ENCODE peak calls at places on chromosomes 5 and 9, in six cellular contexts. A is K562, Y is fibroblast of lung, O is mesendoderm, G is lower lobe of right lung, Q is aorta. N is an unnamed sample.

GRCh38 chr5:107274576-107274975 is 396.2 kb downstream of the EFNA5 start:
- DNase-seq in A (no peak), Y (peak; percentile 29), O (no peak), G (no peak), Q (no peak), N (no peak)

GRCh38 chr9:38620483-38621433 is at the start of gene ANKRD18A:
- DNase-seq in A (no peak), Y (peak; percentile 71), O (peak; percentile 98), G (peak; percentile 93), Q (peak; percentile 84), N (peak; percentile 91)

GRCh38 chr5:44603496-44604272 is 205.1 kb upstream of the MRPS30 start:
- DNase-seq in A (no peak), Y (no peak), O (peak; percentile 58), G (no peak), Q (no peak), N (no peak)

GRCh38 chr9:77752566-77752965 is 104.4 kb upstream of the GNA14 start:
- DNase-seq in A (no peak), Y (peak; percentile 99), O (no peak), G (no peak), Q (no peak), N (no peak)

GRCh38 chr9:34337404-34337803 is 8.0 kb downstream of the NUDT2 start:
- DNase-seq in A (no peak), Y (no peak), O (peak; percentile 27), G (no peak), Q (no peak), N (no peak)

GRCh38 chr5:74424162-74424868 is 216.2 kb downstream of the ENC1 start:
- DNase-seq in A (no peak), Y (peak; percentile 44), O (no peak), G (no peak), Q (no peak), N (no peak)

GRCh38 chr5:38551020-38552017 is 5.1 kb downstream of the LIFR start:
- DNase-seq in A (peak; percentile 18), Y (peak; percentile 60), O (peak; percentile 76), G (no peak), Q (no peak), N (peak; percentile 13)

GRCh38 chr9:4862506-4863250 is 69.9 kb downstream of the RCL1 start:
- DNase-seq in A (peak; percentile 81), Y (no peak), O (peak; percentile 14), G (no peak), Q (no peak), N (no peak)

GRCh38 chr5:5183192-5183699 is 43.1 kb downstream of the ADAMTS16 start:
- DNase-seq in A (no peak), Y (peak; percentile 39), O (peak; percentile 71), G (no peak), Q (no peak), N (no peak)

GRCh38 chr5:139371482-139372435 is 11.3 kb downstream of the SLC23A1 start:
- DNase-seq in A (no peak), Y (peak; percentile 76), O (no peak), G (no peak), Q (no peak), N (no peak)
- H3K27ac ChIP-seq in A (no peak overlapping the region), Y (no peak overlapping the region), O (no peak overlapping the region), G (no peak overlapping the region), Q (no peak overlapping the region), N (no peak overlapping the region)

GRCh38 chr5:56176155-56176798 is 56.9 kb downstream of the ANKRD55 start:
- DNase-seq in A (no peak), Y (no peak), O (no peak), G (no peak), Q (no peak), N (no peak)

GRCh38 chr5:56175465-56175864 is 57.7 kb downstream of the ANKRD55 start:
- DNase-seq in A (no peak), Y (peak; percentile 86), O (peak; percentile 95), G (no peak), Q (no peak), N (no peak)

GRCh38 chr5:56178823-56179222 is 54.3 kb downstream of the ANKRD55 start:
- DNase-seq in A (no peak), Y (no peak), O (no peak), G (no peak), Q (no peak), N (no peak)

GRCh38 chr5:56175028-56175427 is 58.1 kb downstream of the ANKRD55 start:
- DNase-seq in A (no peak), Y (no peak), O (no peak), G (no peak), Q (no peak), N (no peak)

GRCh38 chr5:56177134-56177533 is 56.0 kb downstream of the ANKRD55 start:
- DNase-seq in A (no peak), Y (no peak), O (no peak), G (no peak), Q (no peak), N (no peak)
- H3K27ac ChIP-seq in A (no peak overlapping the region), Y (no peak overlapping the region), O (no peak overlapping the region), G (peak overlapping the region; percentile 25), Q (no peak overlapping the region), N (no peak overlapping the region)

GRCh38 chr9:79573697-79573976 is 1.9 kb downstream of the TLE4 start:
- DNase-seq in A (no peak), Y (no peak), O (no peak), G (no peak), Q (no peak), N (peak; percentile 23)
- H3K27ac ChIP-seq in A (peak overlapping the region; percentile 41), Y (peak overlapping the region; percentile 86), O (no peak overlapping the region), G (peak overlapping the region; percentile 93), Q (no peak overlapping the region), N (peak overlapping the region; percentile 98)

DNA sequence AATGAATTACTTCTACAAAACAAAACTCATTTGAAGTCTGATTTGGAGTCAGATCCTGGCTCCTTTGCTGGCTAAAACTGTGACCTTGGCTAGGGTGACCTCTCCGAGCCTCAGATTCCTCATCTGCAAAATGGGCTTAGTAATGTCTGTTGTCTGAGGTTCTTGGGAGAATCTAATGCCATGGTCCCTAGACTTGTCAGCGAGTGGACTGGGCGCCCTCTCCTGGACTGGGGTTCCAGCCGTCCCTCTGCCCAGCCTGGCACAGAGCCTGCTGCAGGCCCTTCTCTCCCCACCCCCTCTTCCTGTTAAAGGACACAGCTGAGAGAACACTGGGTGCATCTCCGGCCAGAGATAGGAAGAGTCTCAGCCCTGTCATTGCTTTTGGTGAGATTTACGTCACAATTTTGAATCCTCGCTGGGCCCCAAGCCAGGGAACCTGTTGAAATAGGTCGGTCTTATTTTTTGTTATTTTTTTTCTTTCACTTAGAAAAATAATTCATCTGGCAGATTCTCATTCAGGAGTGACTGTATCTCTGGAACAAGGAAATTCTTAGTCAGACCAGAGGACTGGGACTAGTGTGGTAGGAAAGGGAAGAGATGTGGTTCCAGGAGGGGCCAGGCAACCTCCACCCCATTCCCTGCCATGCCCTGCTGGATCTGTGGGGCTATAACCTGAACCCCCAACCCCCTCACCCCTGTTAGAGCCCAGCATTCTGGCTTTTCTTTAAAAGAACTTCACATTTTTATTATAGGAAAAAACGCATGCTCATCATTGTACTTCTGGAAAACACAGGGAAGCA is 48.2 kb upstream of the RPL26L1 start:
- DNase-seq in A (peak; percentile 22), Y (peak; percentile 70), O (peak; percentile 48), G (peak; percentile 83), Q (peak; percentile 90), N (peak; percentile 66)
- H3K27ac ChIP-seq in A (no peak overlapping the region), Y (peak overlapping the region; percentile 88), O (no peak overlapping the region), G (peak overlapping the region; percentile 79), Q (peak overlapping the region; percentile 78), N (no peak overlapping the region)

GRCh38 chr5:88955403-88955802 is 72.4 kb upstream of the MEF2C start:
- DNase-seq in A (no peak), Y (no peak), O (no peak), G (no peak), Q (no peak), N (no peak)

GRCh38 chr5:88954511-88954910 is 71.5 kb upstream of the MEF2C start:
- DNase-seq in A (no peak), Y (peak; percentile 45), O (no peak), G (no peak), Q (no peak), N (no peak)

GRCh38 chr5:88952996-88953643 is 70.1 kb upstream of the MEF2C start:
- DNase-seq in A (no peak), Y (no peak), O (no peak), G (no peak), Q (no peak), N (no peak)

GRCh38 chr5:88956416-88956815 is 73.4 kb upstream of the MEF2C start:
- DNase-seq in A (no peak), Y (peak; percentile 47), O (peak; percentile 20), G (no peak), Q (no peak), N (no peak)

GRCh38 chr5:88957000-88957399 is 74.0 kb upstream of the MEF2C start:
- DNase-seq in A (no peak), Y (no peak), O (no peak), G (no peak), Q (no peak), N (no peak)
- H3K27ac ChIP-seq in A (no peak overlapping the region), Y (no peak overlapping the region), O (no peak overlapping the region), G (no peak overlapping the region), Q (no peak overlapping the region), N (no peak overlapping the region)

GRCh38 chr5:159097461-159098284 is 2.0 kb downstream of the EBF1 start:
- DNase-seq in A (no peak), Y (peak; percentile 48), O (peak; percentile 29), G (peak; percentile 46), Q (peak; percentile 78), N (no peak)

GRCh38 chr5:159100022-159100927 is 559 bp upstream of the EBF1 start:
- DNase-seq in A (peak; percentile 95), Y (peak; percentile 88), O (peak; percentile 96), G (peak; percentile 85), Q (peak; percentile 97), N (peak; percentile 54)

GRCh38 chr5:159096555-159097460 is 2.9 kb downstream of the EBF1 start:
- DNase-seq in A (no peak), Y (no peak), O (peak; percentile 47), G (no peak), Q (peak; percentile 81), N (no peak)

GRCh38 chr5:159099049-159099760 is 511 bp downstream of the EBF1 start:
- DNase-seq in A (peak; percentile 56), Y (peak; percentile 71), O (peak; percentile 59), G (peak; percentile 48), Q (peak; percentile 78), N (peak; percentile 7)

DNA sequence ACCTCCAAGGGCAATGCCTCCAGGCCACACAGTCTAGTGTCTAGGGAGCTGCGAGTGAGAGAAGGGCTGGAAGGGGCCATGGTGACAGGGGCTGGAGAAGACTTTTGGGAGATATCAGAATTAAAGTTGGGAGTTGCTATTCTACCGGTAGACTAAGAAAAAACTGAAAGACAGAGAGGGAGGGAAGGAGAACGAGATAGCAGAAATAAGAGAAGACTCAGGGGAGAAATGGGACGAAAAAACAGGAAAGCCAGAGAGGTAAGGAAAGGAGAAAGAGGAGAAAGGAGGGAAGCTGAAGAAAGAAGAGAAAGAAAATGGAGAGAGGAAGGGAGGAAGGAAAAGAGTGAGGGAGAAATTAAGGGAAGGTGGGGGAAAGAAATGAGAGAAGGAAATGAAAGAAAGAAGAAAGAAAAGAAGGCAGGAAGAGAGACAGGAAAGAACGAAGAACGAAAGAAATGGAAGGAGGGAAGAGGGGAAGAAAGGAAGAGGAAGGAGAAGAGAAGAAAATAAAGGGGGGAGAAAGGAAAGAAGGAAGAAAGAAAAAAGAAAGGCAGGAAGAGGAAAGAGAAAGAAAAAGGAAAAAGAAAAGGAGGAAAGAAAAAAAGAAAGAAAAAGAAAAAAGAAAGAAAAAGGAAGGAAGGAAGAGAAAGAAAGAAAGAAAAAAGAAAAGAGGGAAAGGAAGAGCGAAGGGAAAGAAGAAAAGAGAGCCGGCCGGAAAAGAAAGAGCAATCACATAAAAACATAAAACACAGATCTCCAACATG is 1.2 kb downstream of the EBF1 start:
- DNase-seq in A (no peak), Y (no peak), O (no peak), G (no peak), Q (no peak), N (no peak)
- H3K27ac ChIP-seq in A (no peak overlapping the region), Y (peak overlapping the region; percentile 76), O (no peak overlapping the region), G (peak overlapping the region; percentile 68), Q (peak overlapping the region; percentile 89), N (no peak overlapping the region)

N was measured in small intestine.